ENCODE peak calls at places on chromosomes 7 and 10, in six cellular contexts. One of them, this sample, is unnamed.

GRCh38 chr7:134470864-134471263 is 12.0 kb upstream of the AKR1B1 start:
- DNase-seq in bronchial epithelial cell: peak
- DNase-seq in epithelial cell of esophagus: peak
- DNase-seq in GM13977: no peak
- DNase-seq in HFFc6: peak
- DNase-seq in endothelial cell: no peak
- DNase-seq in this sample: no peak

GRCh38 chr10:60570272-60570865 is 180.7 kb upstream of the ANK3 start:
- DNase-seq in GM13977: no peak
- DNase-seq in endothelial cell: no peak
- DNase-seq in bronchial epithelial cell: no peak
- DNase-seq in HFFc6: no peak
- DNase-seq in epithelial cell of esophagus: no peak
- DNase-seq in this sample: no peak

GRCh38 chr10:48526371-48526821 is 78.5 kb downstream of the ARHGAP22 start:
- DNase-seq in HFFc6: peak
- DNase-seq in epithelial cell of esophagus: peak
- DNase-seq in bronchial epithelial cell: peak
- DNase-seq in GM13977: no peak
- DNase-seq in endothelial cell: no peak
- DNase-seq in this sample: no peak

GRCh38 chr10:33337335-33337854 is 2.9 kb upstream of the NRP1 start:
- DNase-seq in bronchial epithelial cell: no peak
- DNase-seq in endothelial cell: peak
- DNase-seq in HFFc6: peak
- DNase-seq in epithelial cell of esophagus: no peak
- DNase-seq in GM13977: no peak
- DNase-seq in this sample: no peak

GRCh38 chr10:45382591-45382990 is 8.6 kb downstream of the ALOX5 start:
- DNase-seq in HFFc6: no peak
- DNase-seq in GM13977: no peak
- DNase-seq in epithelial cell of esophagus: no peak
- DNase-seq in bronchial epithelial cell: no peak
- DNase-seq in endothelial cell: no peak
- DNase-seq in this sample: no peak

GRCh38 chr7:111841596-111842209 is 279.4 kb upstream of the IMMP2L start:
- DNase-seq in HFFc6: peak
- DNase-seq in endothelial cell: no peak
- DNase-seq in GM13977: no peak
- DNase-seq in bronchial epithelial cell: no peak
- DNase-seq in epithelial cell of esophagus: no peak
- DNase-seq in this sample: no peak

GRCh38 chr7:46003896-46004875 is 83.1 kb upstream of the IGFBP3 start:
- DNase-seq in epithelial cell of esophagus: peak
- DNase-seq in bronchial epithelial cell: peak
- DNase-seq in GM13977: no peak
- DNase-seq in HFFc6: peak
- DNase-seq in endothelial cell: no peak
- DNase-seq in this sample: no peak

GRCh38 chr10:101843032-101843991 is at the start of gene KCNIP2:
- DNase-seq in GM13977: peak
- DNase-seq in endothelial cell: peak
- DNase-seq in epithelial cell of esophagus: no peak
- DNase-seq in HFFc6: no peak
- DNase-seq in bronchial epithelial cell: no peak
- DNase-seq in this sample: peak

GRCh38 chr10:79437111-79437814 is 8.2 kb downstream of the ZCCHC24 start:
- DNase-seq in epithelial cell of esophagus: peak
- DNase-seq in bronchial epithelial cell: peak
- DNase-seq in HFFc6: peak
- DNase-seq in endothelial cell: no peak
- DNase-seq in GM13977: no peak
- DNase-seq in this sample: no peak

GRCh38 chr7:28729276-28729675 is 228.9 kb downstream of the TRIL start:
- DNase-seq in bronchial epithelial cell: peak
- DNase-seq in GM13977: no peak
- DNase-seq in epithelial cell of esophagus: peak
- DNase-seq in HFFc6: no peak
- DNase-seq in endothelial cell: no peak
- DNase-seq in this sample: no peak

GRCh38 chr10:58638406-58638805 is 125.7 kb downstream of the BICC1 start:
- DNase-seq in epithelial cell of esophagus: no peak
- DNase-seq in endothelial cell: no peak
- DNase-seq in GM13977: no peak
- DNase-seq in HFFc6: no peak
- DNase-seq in bronchial epithelial cell: no peak
- DNase-seq in this sample: no peak

GRCh38 chr10:58641708-58642107 is 129.0 kb downstream of the BICC1 start:
- DNase-seq in GM13977: no peak
- DNase-seq in endothelial cell: no peak
- DNase-seq in bronchial epithelial cell: peak
- DNase-seq in HFFc6: peak
- DNase-seq in epithelial cell of esophagus: peak
- DNase-seq in this sample: no peak

GRCh38 chr10:58643029-58643428 is 130.4 kb downstream of the BICC1 start:
- DNase-seq in GM13977: no peak
- DNase-seq in epithelial cell of esophagus: no peak
- DNase-seq in bronchial epithelial cell: no peak
- DNase-seq in HFFc6: no peak
- DNase-seq in endothelial cell: no peak
- DNase-seq in this sample: no peak

GRCh38 chr10:58642283-58642682 is 129.6 kb downstream of the BICC1 start:
- DNase-seq in HFFc6: peak
- DNase-seq in bronchial epithelial cell: no peak
- DNase-seq in GM13977: no peak
- DNase-seq in endothelial cell: no peak
- DNase-seq in epithelial cell of esophagus: no peak
- DNase-seq in this sample: no peak

GRCh38 chr10:58641095-58641531 is 128.4 kb downstream of the BICC1 start:
- DNase-seq in GM13977: no peak
- DNase-seq in HFFc6: peak
- DNase-seq in endothelial cell: no peak
- DNase-seq in epithelial cell of esophagus: peak
- DNase-seq in bronchial epithelial cell: peak
- DNase-seq in this sample: no peak
- TF ChIP-seq CTCF in GM13977: no peak
- TF ChIP-seq CTCF in HFFc6: peak
- TF ChIP-seq CTCF in endothelial cell: no peak
- TF ChIP-seq CTCF in epithelial cell of esophagus: peak
- TF ChIP-seq CTCF in bronchial epithelial cell: peak
- TF ChIP-seq CTCF in this sample: peak

GRCh38 chr7:15309891-15310290 is 251.9 kb downstream of the AGMO start:
- DNase-seq in HFFc6: peak
- DNase-seq in GM13977: no peak
- DNase-seq in bronchial epithelial cell: peak
- DNase-seq in epithelial cell of esophagus: peak
- DNase-seq in endothelial cell: no peak
- DNase-seq in this sample: no peak

GRCh38 chr7:15306286-15306685 is 255.5 kb downstream of the AGMO start:
- DNase-seq in bronchial epithelial cell: no peak
- DNase-seq in endothelial cell: no peak
- DNase-seq in epithelial cell of esophagus: no peak
- DNase-seq in HFFc6: no peak
- DNase-seq in GM13977: no peak
- DNase-seq in this sample: no peak

GRCh38 chr7:15303357-15303756 is 258.5 kb downstream of the AGMO start:
- DNase-seq in endothelial cell: no peak
- DNase-seq in epithelial cell of esophagus: no peak
- DNase-seq in HFFc6: no peak
- DNase-seq in GM13977: no peak
- DNase-seq in bronchial epithelial cell: no peak
- DNase-seq in this sample: no peak

GRCh38 chr7:15308831-15309230 is 253.0 kb downstream of the AGMO start:
- DNase-seq in GM13977: no peak
- DNase-seq in epithelial cell of esophagus: no peak
- DNase-seq in bronchial epithelial cell: no peak
- DNase-seq in endothelial cell: no peak
- DNase-seq in HFFc6: no peak
- DNase-seq in this sample: no peak

DNA sequence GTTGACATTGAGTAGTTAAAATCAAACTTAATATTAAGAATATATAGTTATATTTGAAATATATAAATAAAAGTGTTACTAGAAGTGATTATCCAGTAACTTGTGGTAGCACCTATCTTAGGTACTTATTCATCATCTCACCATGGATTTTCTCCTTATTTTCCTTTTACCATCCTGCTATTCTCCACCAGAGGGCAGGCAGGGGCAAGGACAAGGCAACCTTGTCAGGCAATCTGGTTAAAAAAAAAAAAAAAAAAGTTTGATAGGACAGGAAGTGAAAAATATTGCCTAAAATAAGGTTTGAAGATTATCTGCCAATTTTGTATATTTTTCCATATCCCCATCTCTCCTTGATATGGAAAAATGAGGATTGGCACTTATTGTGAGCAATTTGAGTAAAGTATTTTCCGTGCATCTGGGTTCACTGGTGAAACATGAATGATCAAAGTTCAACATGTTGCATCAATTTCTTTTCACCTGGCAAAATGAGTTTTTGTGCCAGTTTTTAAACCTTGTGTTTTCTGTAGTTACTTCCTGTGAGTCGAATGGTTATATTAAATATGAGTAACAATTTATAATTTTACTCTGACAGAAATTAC is 256.7 kb downstream of the AGMO start:
- DNase-seq in GM13977: peak
- DNase-seq in endothelial cell: peak
- DNase-seq in HFFc6: peak
- DNase-seq in epithelial cell of esophagus: peak
- DNase-seq in bronchial epithelial cell: peak
- DNase-seq in this sample: peak
- TF ChIP-seq CTCF in GM13977: peak
- TF ChIP-seq CTCF in endothelial cell: peak
- TF ChIP-seq CTCF in HFFc6: peak
- TF ChIP-seq CTCF in epithelial cell of esophagus: peak
- TF ChIP-seq CTCF in bronchial epithelial cell: peak
- TF ChIP-seq CTCF in this sample: peak

GRCh38 chr10:130079614-130080460 is 30.8 kb downstream of the C10orf143 start:
- DNase-seq in GM13977: no peak
- DNase-seq in endothelial cell: no peak
- DNase-seq in HFFc6: no peak
- DNase-seq in bronchial epithelial cell: no peak
- DNase-seq in epithelial cell of esophagus: no peak
- DNase-seq in this sample: no peak
- TF ChIP-seq CTCF in GM13977: no peak
- TF ChIP-seq CTCF in endothelial cell: no peak
- TF ChIP-seq CTCF in HFFc6: no peak
- TF ChIP-seq CTCF in bronchial epithelial cell: no peak
- TF ChIP-seq CTCF in epithelial cell of esophagus: no peak
- TF ChIP-seq CTCF in this sample: no peak

DNA sequence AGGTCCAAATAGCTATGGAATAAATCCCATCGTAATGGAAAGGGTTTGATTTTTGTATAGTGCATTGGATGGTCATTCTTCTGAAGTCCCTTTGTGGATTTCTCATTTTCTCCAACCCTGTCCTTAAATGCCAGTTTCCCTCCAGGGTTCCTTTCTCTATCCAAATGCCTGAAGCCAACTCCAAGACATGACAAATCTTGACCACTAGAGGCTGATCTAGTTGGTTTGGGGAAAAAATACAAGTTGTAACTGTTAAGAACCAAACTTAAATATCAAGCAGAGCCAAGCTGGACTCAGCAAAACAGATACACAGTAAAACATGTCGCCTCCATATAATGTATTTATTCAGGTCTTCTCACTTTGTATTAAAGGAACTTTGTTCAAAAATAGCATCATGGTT is 28.7 kb downstream of the FRMD4A start:
- DNase-seq in GM13977: no peak
- DNase-seq in epithelial cell of esophagus: peak
- DNase-seq in bronchial epithelial cell: peak
- DNase-seq in HFFc6: peak
- DNase-seq in endothelial cell: no peak
- DNase-seq in this sample: no peak
- TF ChIP-seq CTCF in GM13977: peak
- TF ChIP-seq CTCF in epithelial cell of esophagus: peak
- TF ChIP-seq CTCF in bronchial epithelial cell: peak
- TF ChIP-seq CTCF in HFFc6: peak
- TF ChIP-seq CTCF in endothelial cell: peak
- TF ChIP-seq CTCF in this sample: peak

GRCh38 chr10:96222441-96222840 is 48.9 kb downstream of the BLNK start:
- DNase-seq in HFFc6: no peak
- DNase-seq in endothelial cell: no peak
- DNase-seq in epithelial cell of esophagus: no peak
- DNase-seq in bronchial epithelial cell: no peak
- DNase-seq in GM13977: no peak
- DNase-seq in this sample: no peak

GRCh38 chr10:96225119-96225518 is 46.2 kb downstream of the BLNK start:
- DNase-seq in HFFc6: no peak
- DNase-seq in endothelial cell: no peak
- DNase-seq in GM13977: no peak
- DNase-seq in bronchial epithelial cell: peak
- DNase-seq in epithelial cell of esophagus: peak
- DNase-seq in this sample: no peak

GRCh38 chr10:96218826-96219225 is 52.5 kb downstream of the BLNK start:
- DNase-seq in bronchial epithelial cell: no peak
- DNase-seq in epithelial cell of esophagus: no peak
- DNase-seq in endothelial cell: no peak
- DNase-seq in GM13977: no peak
- DNase-seq in HFFc6: no peak
- DNase-seq in this sample: no peak

GRCh38 chr10:96227206-96227605 is 44.2 kb downstream of the BLNK start:
- DNase-seq in bronchial epithelial cell: no peak
- DNase-seq in epithelial cell of esophagus: no peak
- DNase-seq in GM13977: no peak
- DNase-seq in endothelial cell: no peak
- DNase-seq in HFFc6: no peak
- DNase-seq in this sample: no peak

GRCh38 chr10:96222908-96223307 is 48.5 kb downstream of the BLNK start:
- DNase-seq in HFFc6: no peak
- DNase-seq in epithelial cell of esophagus: no peak
- DNase-seq in bronchial epithelial cell: no peak
- DNase-seq in endothelial cell: no peak
- DNase-seq in GM13977: no peak
- DNase-seq in this sample: no peak
- TF ChIP-seq CTCF in HFFc6: no peak
- TF ChIP-seq CTCF in epithelial cell of esophagus: no peak
- TF ChIP-seq CTCF in bronchial epithelial cell: no peak
- TF ChIP-seq CTCF in endothelial cell: no peak
- TF ChIP-seq CTCF in GM13977: no peak
- TF ChIP-seq CTCF in this sample: no peak

DNA sequence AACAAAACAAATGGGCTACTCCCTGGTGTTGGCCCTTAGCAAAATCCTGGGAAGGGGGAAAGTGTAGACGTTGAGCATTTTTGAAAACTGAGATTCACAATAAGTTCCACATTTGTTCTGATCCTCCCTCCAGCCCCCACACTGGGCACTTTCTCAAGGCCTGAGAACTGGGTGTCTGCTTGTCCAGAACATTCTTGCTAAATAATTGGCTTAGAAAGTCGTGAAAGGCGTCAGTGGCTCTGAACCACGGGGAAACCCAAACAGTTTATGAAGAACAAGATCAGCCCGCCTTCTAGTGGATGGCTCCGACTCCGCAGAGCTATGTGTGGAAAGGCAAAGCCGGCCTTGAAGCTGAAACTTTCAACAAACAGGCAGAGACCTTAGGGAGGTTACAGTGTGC is 370.1 kb downstream of the PRPF18 start:
- DNase-seq in GM13977: no peak
- DNase-seq in epithelial cell of esophagus: no peak
- DNase-seq in bronchial epithelial cell: no peak
- DNase-seq in endothelial cell: no peak
- DNase-seq in HFFc6: no peak
- DNase-seq in this sample: no peak
- TF ChIP-seq CTCF in GM13977: no peak
- TF ChIP-seq CTCF in epithelial cell of esophagus: no peak
- TF ChIP-seq CTCF in bronchial epithelial cell: no peak
- TF ChIP-seq CTCF in endothelial cell: no peak
- TF ChIP-seq CTCF in HFFc6: peak
- TF ChIP-seq CTCF in this sample: no peak

GRCh38 chr10:56116684-56117083 is 244.4 kb downstream of the ZWINT start:
- DNase-seq in endothelial cell: no peak
- DNase-seq in GM13977: no peak
- DNase-seq in epithelial cell of esophagus: peak
- DNase-seq in bronchial epithelial cell: peak
- DNase-seq in HFFc6: no peak
- DNase-seq in this sample: no peak
- TF ChIP-seq CTCF in endothelial cell: peak
- TF ChIP-seq CTCF in GM13977: no peak
- TF ChIP-seq CTCF in epithelial cell of esophagus: no peak
- TF ChIP-seq CTCF in bronchial epithelial cell: no peak
- TF ChIP-seq CTCF in HFFc6: no peak
- TF ChIP-seq CTCF in this sample: no peak

This sample was measured in DND-41.